ENCODE peak calls at places on chromosome 4, in four cellular contexts. J is spleen, K is right atrium auricular region, L is astrocyte of the spinal cord. O is an unnamed sample.

GRCh38 chr4:186021461-186022167 is 47.3 kb upstream of the TLR3 start:
- DNase-seq in J (no peak), L (peak), K (no peak), O (no peak)

GRCh38 chr4:80006935-80007744 is 65.9 kb downstream of the ANTXR2 start:
- DNase-seq in J (no peak), K (no peak), L (peak), O (no peak)

GRCh38 chr4:76194325-76194724 is 19.3 kb downstream of the SCARB2 start:
- DNase-seq in J (no peak), L (peak), K (no peak), O (peak)

GRCh38 chr4:60805500-60806313 is 394.4 kb upstream of the ADGRL3 start:
- DNase-seq in L (peak), K (no peak), J (no peak), O (peak)

GRCh38 chr4:70931359-70931758 is 29.2 kb downstream of the MOB1B start:
- DNase-seq in L (no peak), K (no peak), J (no peak), O (no peak)

GRCh38 chr4:44632089-44632488 is 19.3 kb downstream of the YIPF7 start:
- DNase-seq in L (no peak), J (no peak), K (no peak), O (no peak)

GRCh38 chr4:24032371-24032989 is 142.6 kb upstream of the PPARGC1A start:
- DNase-seq in J (no peak), K (no peak), L (peak), O (no peak)

GRCh38 chr4:118955515-118955914 is 66.9 kb downstream of the SYNPO2 start:
- DNase-seq in L (peak), K (no peak), J (no peak), O (no peak)

GRCh38 chr4:100651499-100652165 is 133.8 kb upstream of the EMCN start:
- DNase-seq in J (no peak), K (no peak), L (no peak), O (no peak)

GRCh38 chr4:149426461-149426860 is 389.2 kb downstream of the IQCM start:
- DNase-seq in K (no peak), J (no peak), L (no peak), O (no peak)

GRCh38 chr4:163544407-163545038 is 50.0 kb downstream of the TMA16 start:
- DNase-seq in L (peak), K (peak), J (peak), O (no peak)

GRCh38 chr4:8199594-8200301 is 658 bp downstream of the SH3TC1 start:
- DNase-seq in K (no peak), J (no peak), L (no peak), O (no peak)

GRCh38 chr4:185457136-185457535 is 14.4 kb downstream of the CCDC110 start:
- DNase-seq in K (no peak), L (no peak), J (no peak), O (no peak)

GRCh38 chr4:176788248-176788647 is 4.5 kb downstream of the VEGFC start:
- DNase-seq in K (no peak), J (no peak), L (no peak), O (no peak)

GRCh38 chr4:28149762-28150161 is 1289.1 kb downstream of the STIM2 start:
- DNase-seq in L (no peak), J (no peak), K (no peak), O (no peak)

GRCh38 chr4:864456-865120 is 38.7 kb upstream of the CPLX1 start:
- DNase-seq in K (no peak), J (peak), L (no peak), O (no peak)

GRCh38 chr4:10115657-10116624 is 658 bp downstream of the WDR1 start:
- DNase-seq in K (no peak), L (peak), J (peak), O (no peak)

GRCh38 chr4:83438719-83439118 is 16.9 kb downstream of the HELQ start:
- DNase-seq in K (no peak), J (no peak), L (no peak), O (no peak)

GRCh38 chr4:23033796-23034195 is 341.1 kb downstream of the GBA3 start:
- DNase-seq in J (no peak), K (no peak), L (peak), O (no peak)

GRCh38 chr4:48832571-48832970 is 1.7 kb downstream of the OCIAD1 start:
- DNase-seq in K (no peak), L (no peak), J (no peak), O (no peak)
- H3K4me3 ChIP-seq in K (no peak), L (no peak), J (peak), O (peak)

DNA sequence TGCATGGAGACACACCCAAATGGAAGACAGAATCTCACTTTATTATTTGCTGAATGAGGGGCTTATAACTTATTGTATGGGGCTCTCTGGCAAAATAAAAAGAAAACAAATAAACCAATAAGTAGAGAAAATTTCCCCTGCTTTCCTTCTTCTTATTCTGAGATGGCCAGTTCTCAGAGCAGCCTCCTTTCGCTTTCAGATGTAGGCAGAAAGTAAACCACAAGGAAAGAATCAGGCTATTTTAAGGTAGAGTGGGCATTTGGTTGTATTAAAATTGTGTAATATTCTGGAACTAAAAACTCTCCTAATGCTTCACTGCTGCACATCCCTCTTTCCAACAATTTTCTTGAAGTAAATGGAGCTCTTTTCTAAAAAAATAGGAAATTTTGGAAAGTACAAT is 241.8 kb downstream of the GALNTL6 start:
- DNase-seq in K (no peak), J (no peak), L (no peak), O (no peak)
- H3K4me3 ChIP-seq in K (no peak), J (no peak), L (no peak), O (no peak)

GRCh38 chr4:148043990-148044645 is 312.2 kb downstream of the ARHGAP10 start:
- DNase-seq in L (no peak), K (no peak), J (no peak), O (no peak)

GRCh38 chr4:148044889-148045352 is 313.0 kb downstream of the ARHGAP10 start:
- DNase-seq in L (peak), J (no peak), K (no peak), O (no peak)

GRCh38 chr4:148041606-148042324 is 309.9 kb downstream of the ARHGAP10 start:
- DNase-seq in J (no peak), K (no peak), L (no peak), O (no peak)
- H3K4me3 ChIP-seq in J (no peak), K (no peak), L (no peak), O (no peak)

DNA sequence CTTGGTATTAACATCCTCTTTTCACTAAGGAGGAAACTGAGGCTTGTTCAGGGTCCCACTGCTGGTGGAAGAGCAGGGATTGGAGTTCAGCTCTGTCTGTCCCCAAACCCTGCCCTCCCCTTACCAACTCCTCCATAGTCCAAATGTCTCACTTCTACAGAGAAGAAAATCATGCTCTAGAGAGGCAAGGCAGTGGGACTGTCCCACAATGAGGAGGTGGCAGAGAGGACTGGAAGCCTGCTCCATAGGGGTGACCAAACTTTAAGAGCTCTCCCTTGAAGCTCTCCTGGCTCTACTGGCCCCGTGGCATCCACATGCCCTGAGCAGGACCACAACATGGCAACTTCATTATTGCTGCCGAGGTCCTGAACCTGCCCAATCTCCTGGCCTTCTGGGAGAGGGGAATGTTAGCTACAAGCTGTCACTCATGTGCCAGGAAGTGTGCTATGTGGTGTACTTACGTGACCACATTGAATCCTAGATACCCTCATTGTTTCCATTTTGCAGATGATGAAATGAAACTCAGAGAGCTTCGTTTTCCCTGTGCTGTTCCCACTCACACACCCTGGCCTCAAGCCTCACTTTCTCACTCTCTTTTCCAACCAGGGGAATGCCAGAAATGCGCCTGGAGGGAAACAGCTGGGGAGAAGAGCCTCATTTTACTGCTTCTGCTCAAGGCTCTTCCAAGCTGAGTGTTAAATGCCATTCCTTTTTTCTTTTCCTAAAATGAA is 71.5 kb downstream of the ANAPC4 start:
- DNase-seq in L (no peak), J (no peak), K (no peak), O (peak)
- H3K4me3 ChIP-seq in L (no peak), J (no peak), K (no peak), O (no peak)

GRCh38 chr4:93828830-93829530 is 427 bp downstream of the ATOH1 start:
- DNase-seq in J (no peak), K (no peak), L (no peak), O (no peak)
- H3K4me3 ChIP-seq in J (peak), K (peak), L (peak), O (no peak)

GRCh38 chr4:147772459-147772969 is 40.6 kb downstream of the ARHGAP10 start:
- DNase-seq in L (peak), J (no peak), K (no peak), O (peak)
- H3K4me3 ChIP-seq in L (no peak), J (no peak), K (no peak), O (no peak)

GRCh38 chr4:94766856-94767255 is 9.1 kb downstream of the BMPR1B start:
- DNase-seq in L (peak), J (no peak), K (no peak), O (peak)
- H3K4me3 ChIP-seq in L (no peak), J (no peak), K (no peak), O (no peak)

GRCh38 chr4:15677507-15677988 is 4.1 kb upstream of the FAM200B start:
- DNase-seq in J (no peak), L (peak), K (no peak), O (no peak)
- H3K4me3 ChIP-seq in J (no peak), L (no peak), K (no peak), O (no peak)

GRCh38 chr4:152850377-152850776 is 70.6 kb downstream of the ARFIP1 start:
- DNase-seq in J (no peak), L (no peak), K (no peak), O (no peak)
- H3K4me3 ChIP-seq in J (no peak), L (no peak), K (no peak), O (no peak)

O was measured in HFF-Myc.